ENCODE peak calls at places on chromosomes 12 and 14, in nine cellular contexts. O, W, G, A, S, K, R, Z and I are unnamed samples.

GRCh38 chr12:132444283-132444682 is 45.7 kb upstream of the FBRSL1 start:
- DNase-seq in A (no peak), S (no peak), K (no peak), G (no peak), O (no peak), R (no peak), Z (no peak), W (no peak), I (no peak)

GRCh38 chr14:96754162-96754844 is 42.9 kb upstream of the VRK1 start:
- DNase-seq in Z (no peak), W (peak; percentile 67), O (no peak), S (no peak), G (no peak), K (no peak), R (no peak), A (no peak), I (no peak)

GRCh38 chr14:95386536-95386935 is 66.8 kb upstream of the CLMN start:
- DNase-seq in O (peak; percentile 27), S (no peak), K (no peak), Z (no peak), A (no peak), W (peak; percentile 19), R (no peak), G (no peak), I (no peak)

GRCh38 chr14:51490205-51490604 is 161.5 kb upstream of the FRMD6 start:
- DNase-seq in S (no peak), R (no peak), W (no peak), O (peak; percentile 76), A (no peak), Z (no peak), K (no peak), G (no peak), I (no peak)

GRCh38 chr12:124381454-124382207 is 86.7 kb downstream of the RFLNA start:
- DNase-seq in R (no peak), K (peak; percentile 96), S (peak; percentile 69), A (no peak), Z (peak; percentile 85), G (no peak), W (no peak), O (peak; percentile 79), I (peak; percentile 61)

GRCh38 chr12:19810213-19810612 is 370.9 kb downstream of the AEBP2 start:
- DNase-seq in A (no peak), S (no peak), Z (no peak), G (no peak), K (no peak), W (no peak), R (no peak), O (no peak), I (no peak)

GRCh38 chr12:48281811-48282210 is 68.9 kb downstream of the ZNF641 start:
- DNase-seq in R (no peak), A (no peak), S (no peak), K (no peak), W (no peak), Z (no peak), G (no peak), O (no peak), I (no peak)

GRCh38 chr14:70022771-70023445 is 143.7 kb downstream of the SMOC1 start:
- DNase-seq in K (no peak), W (no peak), O (no peak), A (no peak), R (no peak), G (no peak), S (no peak), Z (no peak), I (no peak)

GRCh38 chr14:60184597-60185555 is 19.7 kb upstream of the DHRS7 start:
- DNase-seq in K (no peak), S (no peak), O (peak; percentile 23), G (no peak), Z (no peak), R (no peak), W (no peak), A (no peak), I (no peak)

GRCh38 chr12:1083888-1084262 is 92.9 kb downstream of the ERC1 start:
- DNase-seq in R (peak; percentile 61), K (no peak), Z (no peak), S (peak; percentile 51), W (peak; percentile 57), G (no peak), O (peak; percentile 79), A (peak; percentile 94), I (no peak)